ENCODE peak calls at places on chromosomes 6 and 20, in five cellular contexts. One of them, this sample, is unnamed.

GRCh38 chr6:144911322-144911721 is 626.2 kb downstream of the UTRN start:
- DNase-seq in K562: no peak
- DNase-seq in GM12878: no peak
- DNase-seq in HCT116: no peak
- DNase-seq in HepG2: no peak
- DNase-seq in this sample: no peak

GRCh38 chr6:74973621-74974020 is 232.2 kb downstream of the COL12A1 start:
- DNase-seq in K562: no peak
- DNase-seq in GM12878: no peak
- DNase-seq in HCT116: no peak
- DNase-seq in HepG2: no peak
- DNase-seq in this sample: no peak

GRCh38 chr6:69914015-69914485 is 47.7 kb downstream of the COL19A1 start:
- DNase-seq in K562: no peak
- DNase-seq in GM12878: no peak
- DNase-seq in HCT116: no peak
- DNase-seq in HepG2: no peak
- DNase-seq in this sample: no peak

GRCh38 chr6:63554782-63555181 is 17.5 kb upstream of the LOC128125822 start:
- DNase-seq in K562: no peak
- DNase-seq in GM12878: no peak
- DNase-seq in HCT116: no peak
- DNase-seq in HepG2: no peak
- DNase-seq in this sample: no peak

GRCh38 chr6:169097336-169098052 is 156.2 kb downstream of the THBS2 start:
- DNase-seq in K562: no peak
- DNase-seq in GM12878: no peak
- DNase-seq in HCT116: no peak
- DNase-seq in HepG2: no peak
- DNase-seq in this sample: no peak

GRCh38 chr6:89351632-89352328 is 742 bp downstream of the UBE2J1 start:
- DNase-seq in K562: no peak
- DNase-seq in GM12878: no peak
- DNase-seq in HCT116: no peak
- DNase-seq in HepG2: no peak
- DNase-seq in this sample: peak

GRCh38 chr6:41577865-41578713 is 31.9 kb downstream of the FOXP4 start:
- DNase-seq in K562: peak
- DNase-seq in GM12878: no peak
- DNase-seq in HCT116: peak
- DNase-seq in HepG2: peak
- DNase-seq in this sample: peak

GRCh38 chr6:143018955-143019354 is 41.7 kb upstream of the AIG1 start:
- DNase-seq in K562: peak
- DNase-seq in GM12878: no peak
- DNase-seq in HCT116: no peak
- DNase-seq in HepG2: no peak
- DNase-seq in this sample: no peak

GRCh38 chr20:21546355-21546754 is 32.5 kb upstream of the NKX2-2 start:
- DNase-seq in K562: no peak
- DNase-seq in GM12878: no peak
- DNase-seq in HCT116: no peak
- DNase-seq in HepG2: no peak
- DNase-seq in this sample: no peak

GRCh38 chr6:166954118-166954713 is 2.1 kb downstream of the RNASET2 start:
- DNase-seq in K562: no peak
- DNase-seq in GM12878: no peak
- DNase-seq in HCT116: no peak
- DNase-seq in HepG2: no peak
- DNase-seq in this sample: no peak

GRCh38 chr20:31596831-31597482 is 8.1 kb upstream of the ID1 start:
- DNase-seq in K562: no peak
- DNase-seq in GM12878: no peak
- DNase-seq in HCT116: no peak
- DNase-seq in HepG2: no peak
- DNase-seq in this sample: no peak

GRCh38 chr20:43537921-43538854 is 20.6 kb upstream of the SGK2 start:
- DNase-seq in K562: peak
- DNase-seq in GM12878: no peak
- DNase-seq in HCT116: peak
- DNase-seq in HepG2: peak
- DNase-seq in this sample: peak

GRCh38 chr6:88869263-88870023 is 94.0 kb downstream of the RNGTT start:
- DNase-seq in K562: no peak
- DNase-seq in GM12878: no peak
- DNase-seq in HCT116: no peak
- DNase-seq in HepG2: no peak
- DNase-seq in this sample: no peak

DNA sequence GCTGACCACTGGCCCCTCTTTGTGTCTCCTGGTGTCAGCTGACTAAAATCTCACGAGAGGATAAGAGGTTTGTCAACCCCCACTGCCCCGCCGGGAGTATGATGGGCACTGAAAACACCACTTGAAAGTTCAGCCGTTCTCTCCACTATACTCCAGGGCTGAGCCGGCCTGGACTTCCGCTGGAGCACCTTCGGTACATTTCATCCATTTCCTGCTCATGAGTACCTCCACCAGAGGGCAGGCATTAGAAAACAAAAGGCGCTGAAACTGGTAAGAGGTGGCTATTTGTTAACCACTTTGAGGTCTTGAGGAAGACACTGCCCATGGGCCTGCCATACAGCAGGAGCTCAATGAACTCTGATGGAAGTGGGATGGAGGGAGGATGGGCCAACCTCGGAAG is 17.9 kb upstream of the ANKRD60 start:
- DNase-seq in K562: no peak
- DNase-seq in GM12878: no peak
- DNase-seq in HCT116: no peak
- DNase-seq in HepG2: peak
- DNase-seq in this sample: no peak
- TF ChIP-seq ZBTB33 in K562: peak
- TF ChIP-seq ZBTB33 in GM12878: no peak
- TF ChIP-seq ZBTB33 in HCT116: no peak
- TF ChIP-seq ZBTB33 in HepG2: peak
- TF ChIP-seq ZBTB33 in this sample: no peak

DNA sequence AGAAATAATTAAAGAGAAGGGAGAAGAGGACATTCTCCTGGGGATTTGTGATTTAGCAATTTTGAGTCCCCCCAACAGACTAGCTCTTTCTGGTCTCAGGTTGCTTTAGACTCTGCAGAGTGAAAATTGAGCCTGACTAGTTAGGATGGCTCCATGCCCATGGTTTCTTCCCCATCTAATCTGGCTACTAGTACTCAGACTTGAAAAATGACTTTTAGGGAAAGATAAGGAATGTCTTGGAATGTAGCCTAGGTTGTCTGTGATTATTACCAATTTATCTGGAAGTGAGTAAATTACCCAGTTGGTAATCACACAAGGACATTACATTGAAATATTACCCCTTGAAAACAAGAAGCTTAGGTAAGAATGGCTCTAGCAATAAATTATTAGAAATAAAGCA is 4.2 kb downstream of the BEND6 start:
- DNase-seq in K562: no peak
- DNase-seq in GM12878: no peak
- DNase-seq in HCT116: no peak
- DNase-seq in HepG2: no peak
- DNase-seq in this sample: no peak
- TF ChIP-seq ZBTB33 in K562: no peak
- TF ChIP-seq ZBTB33 in GM12878: no peak
- TF ChIP-seq ZBTB33 in HCT116: no peak
- TF ChIP-seq ZBTB33 in HepG2: no peak
- TF ChIP-seq ZBTB33 in this sample: no peak

DNA sequence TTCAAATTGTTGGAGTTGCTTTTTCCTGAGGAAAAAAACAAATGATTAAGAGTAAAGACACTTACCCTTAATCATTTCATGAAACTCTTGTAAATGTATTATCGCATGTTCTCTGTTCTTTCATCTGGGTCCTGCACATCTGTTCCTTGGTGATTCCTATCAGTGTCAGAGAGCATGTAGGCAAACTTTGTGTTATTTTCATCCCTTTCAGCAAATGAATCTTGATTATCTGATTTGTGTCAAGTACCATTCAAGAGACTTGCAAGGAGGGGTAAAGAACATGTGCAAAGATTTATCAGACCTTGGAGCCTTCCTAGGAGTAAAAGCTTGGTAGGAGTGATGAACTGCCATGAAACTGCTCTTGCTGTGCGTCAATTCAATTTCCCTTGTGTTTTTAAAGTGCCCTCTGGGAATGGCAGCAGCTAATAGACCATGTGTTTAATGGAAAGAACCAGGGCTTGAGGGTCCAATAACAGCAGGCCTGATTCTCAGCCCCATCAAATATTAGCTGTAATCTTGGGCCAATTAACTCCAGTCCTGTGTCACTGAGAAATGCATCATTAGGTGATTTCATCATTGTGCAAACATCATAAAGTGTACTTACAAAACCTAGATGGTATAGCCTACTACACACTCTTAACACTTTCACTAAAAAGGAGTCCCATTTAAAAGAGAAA is 118.9 kb upstream of the CEP85L start:
- DNase-seq in K562: no peak
- DNase-seq in GM12878: no peak
- DNase-seq in HCT116: no peak
- DNase-seq in HepG2: no peak
- DNase-seq in this sample: peak
- TF ChIP-seq ZBTB33 in K562: no peak
- TF ChIP-seq ZBTB33 in GM12878: no peak
- TF ChIP-seq ZBTB33 in HCT116: no peak
- TF ChIP-seq ZBTB33 in HepG2: no peak
- TF ChIP-seq ZBTB33 in this sample: no peak

GRCh38 chr6:135852775-135853174 is 1.3 kb downstream of the PDE7B start:
- DNase-seq in K562: no peak
- DNase-seq in GM12878: no peak
- DNase-seq in HCT116: no peak
- DNase-seq in HepG2: no peak
- DNase-seq in this sample: no peak
- TF ChIP-seq ZBTB33 in K562: no peak
- TF ChIP-seq ZBTB33 in GM12878: no peak
- TF ChIP-seq ZBTB33 in HCT116: no peak
- TF ChIP-seq ZBTB33 in HepG2: no peak
- TF ChIP-seq ZBTB33 in this sample: no peak

GRCh38 chr6:157240059-157240959 is 83.0 kb downstream of the TMEM242 start:
- DNase-seq in K562: peak
- DNase-seq in GM12878: no peak
- DNase-seq in HCT116: no peak
- DNase-seq in HepG2: peak
- DNase-seq in this sample: no peak
- TF ChIP-seq ZBTB33 in K562: peak
- TF ChIP-seq ZBTB33 in GM12878: no peak
- TF ChIP-seq ZBTB33 in HCT116: no peak
- TF ChIP-seq ZBTB33 in HepG2: peak
- TF ChIP-seq ZBTB33 in this sample: no peak

GRCh38 chr6:135072753-135073152 is 18.1 kb upstream of the HBS1L start:
- DNase-seq in K562: no peak
- DNase-seq in GM12878: no peak
- DNase-seq in HCT116: no peak
- DNase-seq in HepG2: no peak
- DNase-seq in this sample: no peak

GRCh38 chr6:135073217-135073616 is 18.6 kb upstream of the HBS1L start:
- DNase-seq in K562: no peak
- DNase-seq in GM12878: no peak
- DNase-seq in HCT116: no peak
- DNase-seq in HepG2: no peak
- DNase-seq in this sample: no peak

GRCh38 chr6:135067891-135068290 is 13.3 kb upstream of the HBS1L start:
- DNase-seq in K562: no peak
- DNase-seq in GM12878: no peak
- DNase-seq in HCT116: no peak
- DNase-seq in HepG2: no peak
- DNase-seq in this sample: no peak

GRCh38 chr6:135075018-135075417 is 20.4 kb upstream of the HBS1L start:
- DNase-seq in K562: peak
- DNase-seq in GM12878: no peak
- DNase-seq in HCT116: no peak
- DNase-seq in HepG2: no peak
- DNase-seq in this sample: no peak

GRCh38 chr6:135073757-135074393 is 19.3 kb upstream of the HBS1L start:
- DNase-seq in K562: peak
- DNase-seq in GM12878: no peak
- DNase-seq in HCT116: no peak
- DNase-seq in HepG2: no peak
- DNase-seq in this sample: no peak
- TF ChIP-seq ZBTB33 in K562: no peak
- TF ChIP-seq ZBTB33 in GM12878: no peak
- TF ChIP-seq ZBTB33 in HCT116: no peak
- TF ChIP-seq ZBTB33 in HepG2: no peak
- TF ChIP-seq ZBTB33 in this sample: no peak

GRCh38 chr6:159758031-159759001 is 3.5 kb upstream of the ACAT2 start:
- DNase-seq in K562: peak
- DNase-seq in GM12878: no peak
- DNase-seq in HCT116: peak
- DNase-seq in HepG2: peak
- DNase-seq in this sample: no peak
- TF ChIP-seq ZBTB33 in K562: no peak
- TF ChIP-seq ZBTB33 in GM12878: no peak
- TF ChIP-seq ZBTB33 in HCT116: no peak
- TF ChIP-seq ZBTB33 in HepG2: no peak
- TF ChIP-seq ZBTB33 in this sample: no peak

GRCh38 chr20:25289886-25290597 is 42.2 kb downstream of the PYGB start:
- DNase-seq in K562: no peak
- DNase-seq in GM12878: no peak
- DNase-seq in HCT116: no peak
- DNase-seq in HepG2: no peak
- DNase-seq in this sample: no peak
- TF ChIP-seq ZBTB33 in K562: no peak
- TF ChIP-seq ZBTB33 in GM12878: no peak
- TF ChIP-seq ZBTB33 in HCT116: no peak
- TF ChIP-seq ZBTB33 in HepG2: no peak
- TF ChIP-seq ZBTB33 in this sample: no peak

DNA sequence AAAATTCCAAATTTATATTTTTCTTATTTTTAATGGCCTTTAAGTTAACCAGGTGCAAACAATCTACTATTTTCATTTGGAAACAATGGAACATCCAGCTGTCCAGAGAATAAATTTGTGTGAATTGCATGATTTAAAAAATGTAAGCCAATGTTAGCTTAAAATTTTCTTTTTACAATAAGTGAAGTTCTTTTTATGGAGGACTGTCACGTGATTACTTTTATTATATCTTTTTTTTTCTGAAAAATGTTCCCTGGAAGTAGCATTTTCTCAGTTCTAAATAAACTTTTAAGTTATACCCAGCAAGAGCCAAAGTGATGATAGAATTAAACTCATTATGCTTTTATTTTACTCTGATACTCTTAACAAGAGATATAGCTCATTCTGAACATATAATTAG is 267.7 kb upstream of the SLC35B3 start:
- DNase-seq in K562: no peak
- DNase-seq in GM12878: no peak
- DNase-seq in HCT116: no peak
- DNase-seq in HepG2: no peak
- DNase-seq in this sample: no peak
- TF ChIP-seq ZBTB33 in K562: no peak
- TF ChIP-seq ZBTB33 in GM12878: no peak
- TF ChIP-seq ZBTB33 in HCT116: no peak
- TF ChIP-seq ZBTB33 in HepG2: no peak
- TF ChIP-seq ZBTB33 in this sample: no peak

This sample was measured in SK-N-SH.